ENCODE peak calls at places on chromosomes 12 and 14, in four cellular contexts. B, T, P and E are unnamed samples.
A peak's percentile ranks its signal among the peaks of the same experiment; 100 is the strongest.

GRCh38 chr12:4829793-4830162 is 79.9 kb upstream of the KCNA1 start:
- DNase-seq in B (no peak), T (no peak), P (no peak), E (no peak)

GRCh38 chr14:95614335-95614734 is 71.9 kb upstream of the TCL1B start:
- DNase-seq in B (peak; percentile 12), T (no peak), P (no peak), E (no peak)

GRCh38 chr14:90828642-90829487 is 12.6 kb upstream of the TTC7B start:
- DNase-seq in B (no peak), T (no peak), P (no peak), E (no peak)

GRCh38 chr14:66603945-66604344 is 96.0 kb downstream of the GPHN start:
- DNase-seq in B (no peak), T (no peak), P (no peak), E (no peak)

GRCh38 chr12:54601841-54602240 is 13.4 kb upstream of the PPP1R1A start:
- DNase-seq in B (peak; percentile 41), T (no peak), P (no peak), E (no peak)

GRCh38 chr12:46535907-46536306 is 163.3 kb upstream of the SLC38A2 start:
- DNase-seq in B (no peak), T (peak; percentile 46), P (no peak), E (no peak)

GRCh38 chr12:110109037-110109836 is 14.9 kb upstream of the IFT81 start:
- DNase-seq in B (peak; percentile 89), T (peak; percentile 92), P (peak; percentile 99), E (no peak)

GRCh38 chr14:33918256-33918655 is 32.6 kb downstream of the EGLN3 start:
- DNase-seq in B (no peak), T (no peak), P (no peak), E (no peak)

GRCh38 chr14:101126376-101127130 is 223.0 kb upstream of the RTL1 start:
- DNase-seq in B (no peak), T (no peak), P (no peak), E (no peak)

GRCh38 chr14:29925106-29925722 is 2.4 kb downstream of the PRKD1 start:
- DNase-seq in B (no peak), T (no peak), P (peak; percentile 80), E (no peak)

GRCh38 chr12:97465012-97465345 is 2.4 kb downstream of the RMST start:
- DNase-seq in B (no peak), T (no peak), P (no peak), E (no peak)

GRCh38 chr14:90382491-90383125 is 14.2 kb upstream of the CALM1 start:
- DNase-seq in B (peak; percentile 59), T (peak; percentile 75), P (peak; percentile 79), E (peak; percentile 60)

GRCh38 chr12:18895946-18896345 is 158.0 kb downstream of the CAPZA3 start:
- DNase-seq in B (no peak), T (peak; percentile 65), P (no peak), E (no peak)

GRCh38 chr12:108850854-108851573 is 6.4 kb downstream of the SSH1 start:
- DNase-seq in B (no peak), T (no peak), P (peak; percentile 91), E (no peak)

GRCh38 chr14:22025884-22026283 is 352.3 kb upstream of the OR4E1 start:
- DNase-seq in B (no peak), T (no peak), P (no peak), E (no peak)

GRCh38 chr14:75492832-75493579 is 29.3 kb upstream of the BATF start:
- DNase-seq in B (no peak), T (no peak), P (no peak), E (no peak)

GRCh38 chr12:109738878-109739665 is 25.4 kb downstream of the FAM222A start:
- DNase-seq in B (no peak), T (no peak), P (peak; percentile 1), E (no peak)

GRCh38 chr12:34404377-34405285 is 382.3 kb downstream of the ALG10 start:
- DNase-seq in B (no peak), T (no peak), P (no peak), E (no peak)

GRCh38 chr14:62696261-62696968 is 348.8 kb downstream of the KCNH5 start:
- DNase-seq in B (no peak), T (no peak), P (no peak), E (no peak)

GRCh38 chr12:93699271-93700141 is 22.3 kb downstream of the CRADD start:
- DNase-seq in B (peak; percentile 78), T (no peak), P (peak; percentile 93), E (no peak)

GRCh38 chr14:49972199-49972671 is 79.4 kb downstream of the ARF6 start:
- DNase-seq in B (peak; percentile 66), T (no peak), P (peak; percentile 74), E (no peak)

GRCh38 chr12:124938606-124939427 is 24.4 kb upstream of the UBC start:
- DNase-seq in B (peak; percentile 84), T (peak; percentile 81), P (peak; percentile 88), E (peak; percentile 35)
- TF ChIP-seq CTCF in B (peak; percentile 51), T (peak; percentile 30), P (peak; percentile 52), E (peak; percentile 74)

GRCh38 chr14:69314327-69314726 is 54.4 kb downstream of the GALNT16 start:
- DNase-seq in B (no peak), T (no peak), P (no peak), E (no peak)

GRCh38 chr14:69313176-69313575 is 53.2 kb downstream of the GALNT16 start:
- DNase-seq in B (no peak), T (no peak), P (no peak), E (no peak)

GRCh38 chr14:69316449-69317391 is 56.8 kb downstream of the GALNT16 start:
- DNase-seq in B (peak; percentile 71), T (no peak), P (peak; percentile 98), E (no peak)

GRCh38 chr14:69315302-69315701 is 55.3 kb downstream of the GALNT16 start:
- DNase-seq in B (no peak), T (no peak), P (no peak), E (no peak)

DNA sequence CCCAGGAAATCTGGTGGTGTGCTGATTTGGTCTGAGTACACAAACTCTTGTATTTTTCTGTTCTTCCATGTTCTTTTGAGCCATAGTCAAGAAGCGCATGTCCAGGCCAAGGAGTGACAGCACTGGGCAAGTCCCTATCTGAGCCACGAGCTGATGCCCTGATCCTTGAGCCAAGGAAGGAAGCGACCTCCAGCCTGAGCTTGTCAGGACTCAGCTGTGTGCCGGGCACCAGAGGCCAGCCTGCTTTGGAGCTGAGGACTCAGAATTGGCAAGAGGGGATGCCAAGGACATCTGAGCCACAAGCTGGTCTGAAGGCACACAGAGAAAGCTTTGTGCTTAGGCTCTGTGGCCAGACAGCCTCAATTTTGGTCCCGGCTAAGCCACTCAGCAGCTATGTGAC is 52.6 kb downstream of the GALNT16 start:
- DNase-seq in B (no peak), T (no peak), P (no peak), E (no peak)
- H3K27me3 ChIP-seq in B (peaks cover 4% of the 10 kb centered on the region), T (peaks cover 4% of the 10 kb centered on the region), P (peaks cover 16% of the 10 kb centered on the region), E (peaks cover 12% of the 10 kb centered on the region)

GRCh38 chr12:5882511-5883185 is 62.4 kb downstream of the ANO2 start:
- DNase-seq in B (no peak), T (no peak), P (no peak), E (no peak)
- H3K27ac ChIP-seq in B (no peak overlapping the region), T (no peak overlapping the region), P (no peak overlapping the region), E (no peak overlapping the region)

DNA sequence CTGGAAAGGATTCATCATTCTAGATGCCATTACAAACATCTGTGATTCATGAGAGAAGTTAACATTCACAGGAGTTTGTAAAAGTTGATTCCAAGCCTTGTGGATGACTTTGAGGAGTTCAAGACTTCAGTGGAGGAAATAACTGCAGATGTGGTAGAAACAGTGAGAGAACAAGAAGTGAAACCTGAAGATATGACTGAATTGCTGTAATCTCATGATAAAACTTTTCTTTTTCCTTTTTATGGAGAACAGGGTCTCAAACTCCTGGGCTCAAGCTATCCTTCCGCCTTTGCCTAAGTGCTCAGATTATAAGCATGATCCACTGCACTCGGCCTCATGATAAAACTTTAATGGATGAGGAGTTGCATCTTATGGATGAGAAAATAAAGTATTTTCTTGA is 64.5 kb upstream of the GTF2A1 start:
- DNase-seq in B (no peak), T (no peak), P (no peak), E (no peak)
- TF ChIP-seq CTCF in B (no peak), T (no peak), P (no peak), E (no peak)

GRCh38 chr12:131782061-131782460 is 46.1 kb upstream of the MMP17 start:
- DNase-seq in B (no peak), T (no peak), P (no peak), E (no peak)
- H3K27me3 ChIP-seq in B (no peaks in the 10 kb centered on the region), T (no peaks in the 10 kb centered on the region), P (no peaks in the 10 kb centered on the region), E (no peaks in the 10 kb centered on the region)

GRCh38 chr12:15163001-15163400 is 58.2 kb downstream of the RERG start:
- DNase-seq in B (peak; percentile 13), T (no peak), P (no peak), E (no peak)

GRCh38 chr12:15164997-15165659 is 56.1 kb downstream of the RERG start:
- DNase-seq in B (no peak), T (no peak), P (no peak), E (no peak)

GRCh38 chr12:15158114-15158513 is 63.1 kb downstream of the RERG start:
- DNase-seq in B (no peak), T (no peak), P (no peak), E (no peak)

GRCh38 chr12:15168279-15168678 is 52.9 kb downstream of the RERG start:
- DNase-seq in B (no peak), T (no peak), P (no peak), E (no peak)

GRCh38 chr12:15163577-15163976 is 57.6 kb downstream of the RERG start:
- DNase-seq in B (no peak), T (no peak), P (no peak), E (no peak)
- H3K27ac ChIP-seq in B (no peak overlapping the region), T (no peak overlapping the region), P (no peak overlapping the region), E (no peak overlapping the region)